ENCODE peak calls at places on chromosomes 2 and 18, in six cellular contexts. A, E, R, S, L and C are unnamed samples.

GRCh38 chr2:108575132-108575966 is 41.1 kb downstream of the LIMS1 start:
- DNase-seq in A (no peak), E (no peak), R (no peak), S (no peak), L (no peak), C (no peak)

GRCh38 chr2:64650257-64650656 is 3.5 kb downstream of the SERTAD2 start:
- DNase-seq in A (no peak), E (no peak), R (no peak), S (no peak), L (no peak), C (no peak)

GRCh38 chr18:697012-697411 is 15.4 kb downstream of the ENOSF1 start:
- DNase-seq in A (no peak), E (no peak), R (no peak), S (no peak), L (no peak), C (no peak)

GRCh38 chr2:133422946-133423345 is 145.3 kb downstream of the NCKAP5 start:
- DNase-seq in A (no peak), E (peak; percentile 70), R (no peak), S (no peak), L (no peak), C (peak; percentile 14)

GRCh38 chr2:187358531-187358930 is 89.5 kb downstream of the CALCRL start:
- DNase-seq in A (no peak), E (no peak), R (no peak), S (no peak), L (no peak), C (no peak)

GRCh38 chr2:62343636-62344349 is 147.9 kb downstream of the B3GNT2 start:
- DNase-seq in A (no peak), E (no peak), R (no peak), S (no peak), L (no peak), C (no peak)

GRCh38 chr2:15243762-15244161 is 317.4 kb downstream of the NBAS start:
- DNase-seq in A (no peak), E (no peak), R (no peak), S (no peak), L (no peak), C (no peak)

GRCh38 chr2:74103763-74104162 is 43.9 kb downstream of the BOLA3 start:
- DNase-seq in A (no peak), E (no peak), R (no peak), S (no peak), L (peak; percentile 10), C (no peak)

GRCh38 chr2:48439102-48439501 is 90.9 kb upstream of the STON1 start:
- DNase-seq in A (no peak), E (no peak), R (no peak), S (no peak), L (no peak), C (no peak)

GRCh38 chr2:26033270-26033768 is 565 bp upstream of the RAB10 start:
- DNase-seq in A (peak; percentile 88), E (no peak), R (peak; percentile 94), S (no peak), L (peak; percentile 87), C (no peak)

GRCh38 chr2:26035110-26035728 is 1.3 kb downstream of the RAB10 start:
- DNase-seq in A (no peak), E (no peak), R (no peak), S (no peak), L (no peak), C (no peak)

GRCh38 chr2:26034597-26035067 is 748 bp downstream of the RAB10 start:
- DNase-seq in A (peak; percentile 32), E (no peak), R (no peak), S (no peak), L (no peak), C (no peak)

GRCh38 chr2:26039603-26040367 is 5.9 kb downstream of the RAB10 start:
- DNase-seq in A (no peak), E (no peak), R (no peak), S (no peak), L (no peak), C (no peak)

DNA sequence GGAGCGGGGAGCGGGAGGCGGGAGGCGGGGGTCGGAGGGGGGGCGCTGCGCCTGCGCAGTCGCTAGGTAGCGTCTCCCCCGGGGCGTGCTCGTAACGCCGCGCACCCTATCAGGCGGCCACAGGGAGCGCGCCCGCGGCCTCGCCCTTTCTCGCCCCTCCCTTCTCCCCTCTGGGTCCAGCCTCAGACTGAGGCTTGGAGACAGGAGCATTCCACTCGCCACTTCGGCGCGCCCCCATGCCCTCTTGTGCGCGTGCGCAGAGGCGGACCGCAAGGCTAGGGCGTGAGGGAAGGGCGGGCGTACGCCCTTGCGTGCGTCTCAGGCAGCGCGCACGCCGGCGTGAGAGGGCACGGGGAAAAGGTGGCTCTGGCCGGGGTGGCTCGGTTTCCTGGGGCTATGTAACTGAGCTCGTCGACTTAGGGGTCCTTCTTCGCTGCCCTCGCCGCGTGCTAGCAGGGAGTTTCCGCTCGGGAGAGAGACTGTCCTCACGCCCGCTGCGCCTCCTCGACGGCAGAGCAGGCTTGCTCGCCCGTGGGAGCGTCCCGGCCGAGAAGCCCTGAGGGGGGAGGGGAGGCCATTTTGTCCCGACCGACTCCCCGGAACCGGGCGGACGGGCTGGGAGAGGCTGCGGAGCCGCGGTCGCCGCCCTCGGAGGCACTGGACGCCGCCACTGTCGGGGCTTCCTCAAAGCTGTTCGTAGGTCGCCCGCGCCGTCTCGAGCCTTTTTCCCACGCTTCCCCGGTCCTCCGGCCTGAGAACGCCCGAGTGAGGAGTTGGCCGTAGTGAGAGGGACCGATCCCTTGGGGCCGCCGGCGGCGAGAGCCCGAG is at the start of gene RAB10:
- DNase-seq in A (peak; percentile 100), E (peak; percentile 93), R (peak; percentile 99), S (peak; percentile 95), L (peak; percentile 99), C (peak; percentile 98)
- TF ChIP-seq CTCF in A (no peak), E (no peak), R (no peak), S (no peak), L (no peak), C (no peak)

GRCh38 chr2:202238234-202239197 is at the start of gene SUMO1:
- DNase-seq in A (peak; percentile 95), E (peak; percentile 58), R (peak; percentile 91), S (peak; percentile 59), L (peak; percentile 92), C (peak; percentile 87)

GRCh38 chr2:202237787-202238233 is 587 bp downstream of the SUMO1 start:
- DNase-seq in A (peak; percentile 49), E (no peak), R (no peak), S (no peak), L (peak; percentile 71), C (peak; percentile 35)
- TF ChIP-seq CTCF in A (no peak), E (no peak), R (no peak), S (no peak), L (no peak), C (no peak)

GRCh38 chr2:136117391-136117841 is 533 bp downstream of the CXCR4 start:
- DNase-seq in A (peak; percentile 36), E (no peak), R (no peak), S (no peak), L (no peak), C (peak; percentile 45)
- TF ChIP-seq CTCF in A (no peak), E (peak; percentile 2), R (peak; percentile 30), S (no peak), L (peak; percentile 38), C (peak; percentile 34)

GRCh38 chr2:43389581-43390466 is 163.4 kb upstream of the ZFP36L2 start:
- DNase-seq in A (no peak), E (no peak), R (no peak), S (no peak), L (no peak), C (no peak)

GRCh38 chr2:43384143-43384542 is 157.7 kb upstream of the ZFP36L2 start:
- DNase-seq in A (no peak), E (no peak), R (no peak), S (no peak), L (no peak), C (no peak)

GRCh38 chr2:43383533-43383932 is 157.1 kb upstream of the ZFP36L2 start:
- DNase-seq in A (no peak), E (no peak), R (no peak), S (no peak), L (no peak), C (no peak)

GRCh38 chr2:43388371-43388770 is 162.0 kb upstream of the ZFP36L2 start:
- DNase-seq in A (no peak), E (no peak), R (no peak), S (no peak), L (no peak), C (no peak)

DNA sequence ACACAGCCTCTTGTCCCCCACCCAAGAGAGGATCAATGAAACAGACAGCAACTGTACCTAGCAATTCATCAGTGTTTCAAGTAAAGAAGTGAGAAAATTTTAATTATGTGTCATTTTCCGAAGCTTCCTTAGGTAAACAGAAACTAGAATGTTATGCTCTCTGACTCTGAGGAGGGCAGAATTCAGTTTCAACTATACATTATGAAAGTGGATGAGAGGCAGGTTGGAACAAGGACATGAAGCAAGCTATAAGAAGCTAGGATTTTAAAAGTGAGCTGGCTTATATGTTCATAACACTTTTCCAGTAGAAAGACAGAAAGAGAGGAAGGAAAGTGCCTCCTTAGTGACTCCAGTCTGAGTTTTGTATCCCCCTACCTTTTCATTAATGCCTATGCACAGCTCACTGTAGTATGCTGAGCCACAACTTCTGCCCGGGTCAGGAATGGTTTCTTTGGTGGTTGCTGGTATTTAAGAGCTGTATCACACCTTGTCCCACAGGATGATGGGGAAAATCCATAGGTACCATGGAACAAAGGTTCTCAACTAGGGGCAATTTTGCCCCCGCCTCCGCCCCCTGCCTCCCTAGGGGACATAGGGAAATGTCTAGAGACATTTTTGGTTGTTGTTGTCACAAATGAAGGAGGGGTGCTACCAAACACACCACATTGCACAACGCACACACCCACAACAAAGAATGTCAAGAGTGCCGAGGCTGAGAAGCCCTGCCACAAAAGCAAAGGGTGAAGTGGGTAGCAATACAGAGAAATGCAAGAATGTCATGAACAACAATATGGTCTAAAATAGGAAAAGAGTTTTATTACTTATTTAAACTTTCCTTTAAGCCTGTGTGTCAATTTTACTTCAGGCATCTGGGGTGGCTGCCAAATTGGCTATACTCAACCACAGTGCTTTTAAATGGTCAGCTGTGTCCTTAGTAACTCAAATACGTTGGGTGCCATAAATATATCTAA is 161.0 kb upstream of the ZFP36L2 start:
- DNase-seq in A (no peak), E (no peak), R (no peak), S (no peak), L (no peak), C (no peak)
- TF ChIP-seq CTCF in A (no peak), E (no peak), R (no peak), S (no peak), L (no peak), C (no peak)

GRCh38 chr2:131753640-131754561 is 226.2 kb downstream of the CCDC74A start:
- DNase-seq in A (no peak), E (no peak), R (no peak), S (no peak), L (no peak), C (no peak)

GRCh38 chr2:131754929-131755720 is 227.4 kb downstream of the CCDC74A start:
- DNase-seq in A (no peak), E (no peak), R (no peak), S (no peak), L (no peak), C (no peak)

GRCh38 chr2:131756141-131756907 is 228.6 kb downstream of the CCDC74A start:
- DNase-seq in A (no peak), E (no peak), R (no peak), S (no peak), L (no peak), C (no peak)
- TF ChIP-seq CTCF in A (no peak), E (no peak), R (no peak), S (no peak), L (no peak), C (no peak)